ENCODE peak calls at places on chromosomes 11 and 22, in six cellular contexts. J is fibroblast of lung; N is cardiac muscle cell; Z is CD8-positive, alpha-beta memory T cell; T is GM12878; I is HCT116. M is an unnamed sample. For H3K9me3 and H3K4me1, the result is how much of the 10 kb centered on the place peaks cover.

GRCh38 chr11:74134661-74135515 is 35.9 kb downstream of the C2CD3 start:
- DNase-seq in T (no peak), N (no peak), Z (no peak), I (peak), J (peak), M (no peak)

GRCh38 chr11:118443590-118444218 is 7.4 kb downstream of the KMT2A start:
- DNase-seq in N (no peak), I (no peak), J (no peak), T (peak), Z (no peak), M (no peak)

GRCh38 chr22:31210830-31211503 is 1.1 kb upstream of the LIMK2 start:
- DNase-seq in Z (no peak), J (no peak), N (peak), I (no peak), T (no peak), M (no peak)

GRCh38 chr11:6565325-6565724 is 38.1 kb downstream of the RRP8 start:
- DNase-seq in T (no peak), N (no peak), J (no peak), I (no peak), Z (no peak), M (no peak)

GRCh38 chr11:8372641-8373381 is 109.1 kb upstream of the LMO1 start:
- DNase-seq in I (no peak), J (no peak), T (no peak), Z (no peak), N (no peak), M (no peak)

GRCh38 chr11:35794850-35795249 is 132.3 kb downstream of the TRIM44 start:
- DNase-seq in I (no peak), T (no peak), J (peak), Z (no peak), N (no peak), M (no peak)

GRCh38 chr11:3799883-3800282 is 2.5 kb upstream of the NUP98 start:
- DNase-seq in I (no peak), T (no peak), N (no peak), J (no peak), Z (no peak), M (no peak)

GRCh38 chr22:39466228-39467006 is 9.6 kb downstream of the MGAT3 start:
- DNase-seq in I (no peak), J (no peak), N (peak), T (no peak), Z (no peak), M (no peak)

GRCh38 chr22:24506802-24507438 is 11.8 kb downstream of the UPB1 start:
- DNase-seq in T (no peak), N (no peak), I (no peak), J (peak), Z (no peak), M (no peak)

GRCh38 chr11:3896644-3897043 is 41.2 kb downstream of the STIM1 start:
- DNase-seq in T (no peak), J (no peak), I (no peak), N (no peak), Z (no peak), M (no peak)

GRCh38 chr11:64007629-64008282 is 21.5 kb downstream of the OTUB1 start:
- DNase-seq in T (no peak), N (peak), I (peak), Z (no peak), J (no peak), M (no peak)

GRCh38 chr11:17803751-17804334 is 69.3 kb downstream of the KCNC1 start:
- DNase-seq in T (no peak), Z (no peak), N (no peak), J (no peak), I (no peak), M (no peak)

GRCh38 chr11:46202696-46203391 is 74.6 kb upstream of the CREB3L1 start:
- DNase-seq in N (no peak), I (no peak), J (no peak), Z (no peak), T (no peak), M (no peak)

GRCh38 chr11:65353900-65354264 is 669 bp upstream of the TIGD3 start:
- DNase-seq in J (no peak), N (no peak), Z (no peak), I (no peak), T (no peak), M (no peak)

GRCh38 chr11:2929511-2929879 is 275 bp upstream of the PHLDA2 start:
- DNase-seq in I (peak), J (peak), Z (no peak), N (peak), T (no peak), M (peak)

GRCh38 chr11:26344647-26345046 is 12.7 kb downstream of the ANO3 start:
- DNase-seq in J (peak), Z (no peak), I (no peak), T (no peak), N (peak), M (no peak)

GRCh38 chr11:35013514-35014191 is 97.2 kb downstream of the PDHX start:
- DNase-seq in T (no peak), J (peak), Z (no peak), I (no peak), N (no peak), M (peak)

GRCh38 chr11:43376594-43376993 is 17.9 kb downstream of the TTC17 start:
- DNase-seq in I (no peak), Z (no peak), J (peak), T (no peak), N (peak), M (no peak)

GRCh38 chr22:48276933-48277867 is 1514.8 kb downstream of the TBC1D22A start:
- DNase-seq in N (no peak), T (no peak), I (no peak), J (no peak), Z (no peak), M (no peak)

GRCh38 chr22:37906364-37907008 is 389 bp downstream of the MICALL1 start:
- DNase-seq in T (no peak), Z (peak), I (no peak), N (no peak), J (no peak), M (peak)

GRCh38 chr11:113901141-113901540 is 3.5 kb upstream of the HTR3B start:
- DNase-seq in Z (no peak), I (no peak), N (no peak), T (no peak), J (no peak), M (no peak)

GRCh38 chr11:125626381-125626950 is 1.5 kb downstream of the CHEK1 start:
- DNase-seq in N (no peak), I (no peak), T (peak), J (no peak), Z (no peak), M (peak)

GRCh38 chr11:114346709-114347141 is 50.5 kb downstream of the NNMT start:
- DNase-seq in I (no peak), J (no peak), Z (no peak), T (no peak), N (no peak), M (peak)

GRCh38 chr11:100576044-100577021 is 110.8 kb upstream of the ARHGAP42 start:
- DNase-seq in N (peak), T (peak), I (peak), J (peak), Z (no peak), M (peak)
- H3K9me3 ChIP-seq in N (under half), T (under half), I (under half), J (under half), Z (under half), M (under half)

GRCh38 chr11:122405788-122406341 is 249.7 kb upstream of the UBASH3B start:
- DNase-seq in T (no peak), J (peak), I (no peak), N (peak), Z (no peak), M (no peak)

DNA sequence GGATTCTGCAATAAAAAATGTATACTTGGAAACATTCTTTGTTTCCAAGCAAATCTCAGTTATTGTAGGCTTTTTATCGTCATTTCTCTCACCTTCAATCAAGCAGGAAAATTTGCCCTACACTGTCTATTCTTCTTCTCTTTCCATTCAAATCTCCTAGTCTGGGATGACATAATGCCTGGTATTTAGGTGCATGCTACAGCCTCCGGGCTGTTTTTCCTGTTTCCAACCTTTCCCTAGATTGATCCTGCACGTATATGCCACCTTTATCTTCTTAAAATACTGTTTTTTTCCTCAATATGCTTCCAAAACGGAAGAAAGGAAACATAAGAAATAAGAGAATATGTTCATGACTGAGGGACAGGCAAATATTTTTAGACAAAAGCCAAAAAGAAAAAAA is 249.1 kb upstream of the UBASH3B start:
- DNase-seq in Z (no peak), N (no peak), T (no peak), J (no peak), I (no peak), M (no peak)
- H3K4me1 ChIP-seq in Z (under half), N (under half), T (under half), J (under half), I (under half), M (under half)

GRCh38 chr11:10305964-10306918 is 1.4 kb downstream of the ADM start:
- DNase-seq in Z (no peak), T (no peak), I (no peak), N (peak), J (no peak), M (no peak)
- H3K27ac ChIP-seq in Z (no peak), T (no peak), I (peak), N (peak), J (peak), M (no peak)

GRCh38 chr11:1087961-1088926 is 13.6 kb downstream of the MUC2 start:
- DNase-seq in Z (no peak), I (no peak), T (no peak), N (no peak), J (no peak), M (no peak)
- H3K9me3 ChIP-seq in Z (under half), I (under half), T (under half), N (under half), J (under half), M (under half)

GRCh38 chr22:28801845-28802594 is 1.7 kb upstream of the XBP1 start:
- DNase-seq in I (no peak), N (no peak), T (no peak), J (peak), Z (no peak), M (no peak)
- H3K4me1 ChIP-seq in I (under half), N (under half), T (under half), J (under half), Z (under half), M (under half)

GRCh38 chr11:101061606-101062005 is 68.0 kb downstream of the PGR start:
- DNase-seq in J (peak), T (no peak), Z (no peak), N (peak), I (no peak), M (no peak)

GRCh38 chr11:101063706-101064105 is 65.9 kb downstream of the PGR start:
- DNase-seq in J (no peak), T (no peak), N (no peak), Z (no peak), I (no peak), M (no peak)
- H3K27ac ChIP-seq in J (no peak), T (no peak), N (no peak), Z (no peak), I (no peak), M (no peak)

GRCh38 chr11:132084433-132084832 is 714.0 kb downstream of the NTM start:
- DNase-seq in T (no peak), I (no peak), N (no peak), Z (no peak), J (no peak), M (no peak)

GRCh38 chr11:132082566-132082965 is 712.2 kb downstream of the NTM start:
- DNase-seq in I (no peak), J (no peak), T (no peak), Z (no peak), N (no peak), M (no peak)

GRCh38 chr11:132087148-132087547 is 716.7 kb downstream of the NTM start:
- DNase-seq in T (no peak), Z (no peak), J (no peak), N (no peak), I (no peak), M (no peak)

GRCh38 chr11:132093861-132094260 is 723.4 kb downstream of the NTM start:
- DNase-seq in T (peak), I (no peak), N (no peak), J (no peak), Z (no peak), M (no peak)

DNA sequence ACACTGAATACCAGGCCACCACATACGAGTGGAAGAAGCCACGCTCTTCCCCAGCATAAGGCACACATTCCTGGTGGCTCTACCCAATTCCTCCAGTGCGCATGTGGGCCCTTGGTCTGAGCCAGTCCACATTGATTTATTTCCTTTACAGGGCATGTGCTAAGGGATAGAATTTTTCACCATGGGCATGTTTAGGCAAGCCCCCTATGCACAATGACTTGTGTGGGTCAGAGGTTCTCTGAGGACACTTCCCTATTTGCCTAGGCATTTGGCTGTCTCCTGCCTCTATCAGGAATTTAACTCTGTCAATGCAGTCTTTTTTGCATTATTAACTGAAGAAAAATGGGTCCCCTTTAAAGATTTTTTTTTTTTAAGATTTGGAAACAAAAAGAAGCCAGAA is 718.1 kb downstream of the NTM start:
- DNase-seq in T (no peak), N (no peak), J (no peak), I (no peak), Z (no peak), M (no peak)
- H3K9me3 ChIP-seq in T (under half), N (under half), J (under half), I (under half), Z (under half), M (under half)